ENCODE peak calls at places on chromosome 15, in five cellular contexts. G is COLO829; V is lower leg skin; K is CD8-positive, alpha-beta T cell; Z is left cardiac atrium. M is an unnamed sample.

GRCh38 chr15:78369161-78369560 is 29.0 kb downstream of the CRABP1 start:
- DNase-seq in G (no peak), V (peak; percentile 18), K (no peak), Z (no peak), M (no peak)

GRCh38 chr15:51706347-51706746 is 25.0 kb downstream of the SCG3 start:
- DNase-seq in G (no peak), V (no peak), K (no peak), Z (no peak), M (no peak)

GRCh38 chr15:67267440-67267839 is 12.9 kb downstream of the IQCH start:
- DNase-seq in G (no peak), V (no peak), K (no peak), Z (no peak), M (no peak)

GRCh38 chr15:91855684-91856553 is 2.4 kb downstream of the SLCO3A1 start:
- DNase-seq in G (no peak), V (no peak), K (no peak), Z (peak; percentile 31), M (no peak)

GRCh38 chr15:39287322-39288195 is 293.3 kb upstream of the THBS1 start:
- DNase-seq in G (no peak), V (no peak), K (no peak), Z (no peak), M (no peak)

GRCh38 chr15:101047301-101047781 is 128.2 kb downstream of the LRRK1 start:
- DNase-seq in G (no peak), V (peak; percentile 52), K (no peak), Z (no peak), M (peak; percentile 7)

GRCh38 chr15:40313531-40314398 is 6.0 kb upstream of the PLCB2 start:
- DNase-seq in G (no peak), V (no peak), K (peak; percentile 40), Z (peak; percentile 62), M (no peak)

GRCh38 chr15:95302809-95303208 is 1027.7 kb upstream of the NR2F2 start:
- DNase-seq in G (no peak), V (no peak), K (no peak), Z (no peak), M (no peak)

GRCh38 chr15:38842991-38843610 is 278.5 kb upstream of the RASGRP1 start:
- DNase-seq in G (no peak), V (no peak), K (no peak), Z (no peak), M (no peak)

GRCh38 chr15:59380902-59381610 is 8.4 kb upstream of the MYO1E start:
- DNase-seq in G (no peak), V (no peak), K (no peak), Z (no peak), M (no peak)

GRCh38 chr15:74817370-74817737 is 4.7 kb downstream of the LMAN1L start:
- DNase-seq in G (no peak), V (no peak), K (no peak), Z (peak; percentile 69), M (no peak)

GRCh38 chr15:26628879-26629529 is 143.9 kb downstream of the GABRB3 start:
- DNase-seq in G (peak; percentile 84), V (no peak), K (no peak), Z (peak; percentile 73), M (no peak)

GRCh38 chr15:42595641-42596240 is 20.3 kb downstream of the STARD9 start:
- DNase-seq in G (no peak), V (no peak), K (no peak), Z (peak; percentile 43), M (no peak)

GRCh38 chr15:73972984-73973682 is 19.0 kb downstream of the STOML1 start:
- DNase-seq in G (peak; percentile 50), V (peak; percentile 97), K (peak; percentile 66), Z (peak; percentile 89), M (peak; percentile 66)